ENCODE peak calls at places on chromosomes 3 and 15, in eight cellular contexts. U, B, I, D, E, W, Q and Z are unnamed samples.

GRCh38 chr3:50194128-50194902 is 2.9 kb downstream of the GNAT1 start:
- DNase-seq in U (peak; percentile 70), B (peak; percentile 78), I (peak; percentile 75), D (peak; percentile 64), E (peak; percentile 81), W (peak; percentile 93), Q (peak; percentile 79), Z (peak; percentile 59)

GRCh38 chr3:122676759-122677158 is 3.9 kb upstream of the PARP14 start:
- DNase-seq in U (no peak), B (no peak), I (no peak), D (no peak), E (no peak), W (no peak), Q (no peak), Z (no peak)

GRCh38 chr15:90004671-90005070 is 3.5 kb downstream of the ZNF710 start:
- DNase-seq in U (peak; percentile 69), B (peak; percentile 46), I (no peak), D (peak; percentile 49), E (peak; percentile 78), W (no peak), Q (peak; percentile 58), Z (no peak)

GRCh38 chr3:45309876-45310275 is 78.5 kb upstream of the LARS2 start:
- DNase-seq in U (no peak), B (no peak), I (no peak), D (no peak), E (no peak), W (no peak), Q (no peak), Z (no peak)

GRCh38 chr15:64985382-64986033 is 4.2 kb downstream of the SPG21 start:
- DNase-seq in U (peak; percentile 42), B (no peak), I (no peak), D (no peak), E (no peak), W (no peak), Q (no peak), Z (no peak)

GRCh38 chr3:40968666-40969065 is 230.6 kb upstream of the CTNNB1 start:
- DNase-seq in U (no peak), B (no peak), I (no peak), D (no peak), E (no peak), W (no peak), Q (no peak), Z (no peak)

GRCh38 chr3:31610700-31611275 is 78.1 kb downstream of the STT3B start:
- DNase-seq in U (no peak), B (no peak), I (no peak), D (no peak), E (no peak), W (no peak), Q (no peak), Z (peak; percentile 13)

GRCh38 chr3:196097373-196098154 is 15.7 kb upstream of the TFRC start:
- DNase-seq in U (no peak), B (no peak), I (no peak), D (no peak), E (no peak), W (no peak), Q (no peak), Z (no peak)

GRCh38 chr3:124834723-124835718 is 52.1 kb downstream of the ITGB5 start:
- DNase-seq in U (peak; percentile 62), B (peak; percentile 68), I (peak; percentile 58), D (peak; percentile 67), E (peak; percentile 78), W (no peak), Q (peak; percentile 65), Z (peak; percentile 77)

GRCh38 chr15:75966073-75966472 is 46.2 kb downstream of the NRG4 start:
- DNase-seq in U (no peak), B (no peak), I (no peak), D (no peak), E (no peak), W (no peak), Q (no peak), Z (no peak)

GRCh38 chr15:70259030-70259424 is 161.3 kb upstream of the TLE3 start:
- DNase-seq in U (peak; percentile 90), B (peak; percentile 89), I (peak; percentile 83), D (peak; percentile 71), E (peak; percentile 88), W (peak; percentile 94), Q (peak; percentile 57), Z (peak; percentile 54)

GRCh38 chr15:98394546-98394945 is 253.8 kb upstream of the IGF1R start:
- DNase-seq in U (no peak), B (no peak), I (no peak), D (no peak), E (no peak), W (no peak), Q (no peak), Z (no peak)

GRCh38 chr15:39720721-39721611 is 61.7 kb downstream of the FSIP1 start:
- DNase-seq in U (no peak), B (no peak), I (no peak), D (no peak), E (no peak), W (no peak), Q (no peak), Z (no peak)

GRCh38 chr15:100973351-100974034 is 54.3 kb downstream of the LRRK1 start:
- DNase-seq in U (no peak), B (no peak), I (no peak), D (no peak), E (no peak), W (no peak), Q (no peak), Z (no peak)

GRCh38 chr3:87186631-87187159 is 40.4 kb upstream of the CHMP2B start:
- DNase-seq in U (no peak), B (no peak), I (no peak), D (no peak), E (no peak), W (no peak), Q (no peak), Z (no peak)

GRCh38 chr3:80232760-80233159 is 465.0 kb upstream of the ROBO1 start:
- DNase-seq in U (no peak), B (no peak), I (no peak), D (no peak), E (no peak), W (no peak), Q (no peak), Z (no peak)

GRCh38 chr15:100339999-100340398 is 1.8 kb downstream of the ADAMTS17 start:
- DNase-seq in U (no peak), B (peak; percentile 40), I (no peak), D (no peak), E (no peak), W (no peak), Q (no peak), Z (no peak)

DNA sequence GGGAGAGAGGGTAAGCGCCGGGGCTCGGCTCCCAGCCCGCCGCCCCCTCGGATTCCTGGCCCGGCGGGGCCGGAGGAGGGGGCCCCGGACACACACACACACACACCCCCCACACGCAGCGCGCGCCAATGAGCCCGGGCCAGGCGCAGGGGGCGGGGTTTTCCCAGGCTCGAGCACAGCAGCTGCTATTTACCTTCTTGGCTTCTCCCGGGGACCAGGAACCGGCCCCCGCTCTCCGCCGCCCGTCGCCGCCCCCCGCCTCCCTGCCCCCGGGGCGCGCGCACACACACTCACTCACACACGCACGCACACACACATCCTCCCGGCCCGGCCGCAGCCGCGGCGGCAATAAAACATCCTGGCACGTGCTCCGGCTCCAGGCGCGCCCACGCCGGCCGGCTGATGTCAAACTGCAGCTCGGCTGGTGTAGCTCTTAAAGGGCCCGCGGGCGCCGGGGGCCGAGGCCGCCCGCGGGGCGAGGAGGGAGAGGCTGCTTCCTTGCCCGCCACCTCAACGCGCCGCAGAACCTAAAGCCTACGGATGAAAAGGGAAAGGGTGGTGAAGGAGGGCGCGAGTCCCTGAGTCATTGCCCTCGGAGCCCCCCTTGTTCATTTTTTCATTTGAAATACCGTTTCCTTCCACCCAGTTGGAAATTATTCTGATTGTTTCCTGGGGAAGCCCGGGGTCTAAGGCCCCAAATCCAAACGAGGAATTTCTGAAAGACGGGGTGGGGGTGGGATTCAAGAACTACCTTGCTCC is 1.0 kb upstream of the HES1 start:
- DNase-seq in U (peak; percentile 91), B (peak; percentile 95), I (peak; percentile 81), D (peak; percentile 96), E (peak; percentile 97), W (peak; percentile 97), Q (peak; percentile 95), Z (peak; percentile 95)
- TF ChIP-seq POLR2A in U (no peak), B (peak; percentile 63), I (peak; percentile 81), D (no peak), E (peak; percentile 49), W (peak; percentile 70), Q (peak; percentile 79), Z (peak; percentile 37)

GRCh38 chr3:141960731-141961130 is 84.3 kb downstream of the ATP1B3 start:
- DNase-seq in U (no peak), B (no peak), I (no peak), D (no peak), E (no peak), W (no peak), Q (no peak), Z (no peak)
- H3K27ac ChIP-seq in U (peak overlapping the region; percentile 8), B (no peak overlapping the region), I (no peak overlapping the region), D (no peak overlapping the region), E (peak overlapping the region; percentile 51), W (peak overlapping the region; percentile 62), Q (no peak overlapping the region), Z (no peak overlapping the region)

GRCh38 chr15:40739042-40739441 is 16.0 kb downstream of the RMDN3 start:
- DNase-seq in U (no peak), B (no peak), I (no peak), D (no peak), E (peak; percentile 2), W (no peak), Q (no peak), Z (no peak)
- H3K36me3 ChIP-seq in U (peaks cover 51% of the 10 kb centered on the region), B (peaks cover 7% of the 10 kb centered on the region), I (no peaks in the 10 kb centered on the region), D (peaks cover 99% of the 10 kb centered on the region), E (peaks cover 92% of the 10 kb centered on the region), W (peaks cover 69% of the 10 kb centered on the region), Q (no peaks in the 10 kb centered on the region), Z (peaks cover 11% of the 10 kb centered on the region)

GRCh38 chr3:9890249-9891071 is at the start of gene JAGN1:
- DNase-seq in U (peak; percentile 91), B (peak; percentile 90), I (peak; percentile 86), D (peak; percentile 91), E (peak; percentile 95), W (peak; percentile 99), Q (peak; percentile 91), Z (peak; percentile 84)
- TF ChIP-seq POLR2A in U (peak; percentile 91), B (peak; percentile 70), I (peak; percentile 94), D (no peak), E (peak; percentile 93), W (peak; percentile 92), Q (peak; percentile 85), Z (peak; percentile 89)

GRCh38 chr15:56886878-56887781 is 31.3 kb upstream of the TCF12 start:
- DNase-seq in U (peak; percentile 95), B (peak; percentile 94), I (peak; percentile 81), D (peak; percentile 97), E (peak; percentile 97), W (peak; percentile 95), Q (peak; percentile 97), Z (peak; percentile 93)
- H3K27ac ChIP-seq in U (peak overlapping the region; percentile 98), B (peak overlapping the region; percentile 99), I (peak overlapping the region; percentile 91), D (peak overlapping the region; percentile 95), E (peak overlapping the region; percentile 92), W (peak overlapping the region; percentile 94), Q (peak overlapping the region; percentile 99), Z (peak overlapping the region; percentile 97)

DNA sequence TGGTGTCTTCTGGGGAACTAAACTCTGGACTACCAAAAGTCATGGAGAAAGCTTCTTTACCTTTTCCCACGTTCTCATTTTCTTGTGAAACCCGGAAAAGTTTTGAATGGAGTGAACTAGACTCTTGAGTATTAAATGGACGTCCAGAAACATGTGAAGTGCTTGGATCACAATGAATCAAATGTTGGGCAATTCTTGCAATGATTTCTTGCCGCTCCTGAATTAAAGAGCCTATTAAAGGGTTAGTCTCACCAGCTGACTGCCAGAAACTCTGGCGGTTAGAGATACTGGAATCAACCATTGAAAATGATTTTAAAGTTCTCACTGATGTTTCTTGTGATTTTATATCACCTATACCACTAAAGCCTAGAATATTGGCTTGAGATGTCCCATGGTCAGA is 40.8 kb upstream of the ARPP19 start:
- DNase-seq in U (no peak), B (no peak), I (no peak), D (no peak), E (no peak), W (no peak), Q (no peak), Z (no peak)
- H3K36me3 ChIP-seq in U (peaks cover 10% of the 10 kb centered on the region), B (peaks cover 11% of the 10 kb centered on the region), I (no peaks in the 10 kb centered on the region), D (peaks cover 100% of the 10 kb centered on the region), E (peaks cover 94% of the 10 kb centered on the region), W (peaks cover 52% of the 10 kb centered on the region), Q (no peaks in the 10 kb centered on the region), Z (no peaks in the 10 kb centered on the region)